ENCODE peak calls at places on chromosomes 3 and 15, in four cellular contexts. M, Y, A and T are unnamed samples.

GRCh38 chr3:100374521-100374920 is 26.4 kb downstream of the TOMM70 start:
- DNase-seq in M (no peak), Y (no peak), A (no peak), T (no peak)

GRCh38 chr3:65955792-65956477 is 82.8 kb downstream of the MAGI1 start:
- DNase-seq in M (no peak), Y (no peak), A (peak), T (no peak)

GRCh38 chr3:9224490-9224889 is 25.0 kb downstream of the SRGAP3 start:
- DNase-seq in M (peak), Y (no peak), A (no peak), T (no peak)

GRCh38 chr3:179969525-179969924 is 67.2 kb downstream of the PEX5L start:
- DNase-seq in M (no peak), Y (no peak), A (no peak), T (no peak)

GRCh38 chr3:194869482-194870169 is 183.9 kb downstream of the FAM43A start:
- DNase-seq in M (no peak), Y (no peak), A (no peak), T (no peak)

GRCh38 chr3:179956416-179956830 is 80.3 kb downstream of the PEX5L start:
- DNase-seq in M (peak), Y (no peak), A (no peak), T (no peak)

GRCh38 chr15:64334530-64334929 is 21.4 kb downstream of the CSNK1G1 start:
- DNase-seq in M (no peak), Y (no peak), A (peak), T (no peak)

GRCh38 chr3:126463521-126463920 is 12.2 kb downstream of the ZXDC start:
- DNase-seq in M (no peak), Y (no peak), A (no peak), T (no peak)

GRCh38 chr15:65311760-65312159 is 7.3 kb downstream of the RNU5B-1 start:
- DNase-seq in M (no peak), Y (no peak), A (no peak), T (no peak)

GRCh38 chr3:180804871-180805430 is 107.5 kb upstream of the FXR1 start:
- DNase-seq in M (no peak), Y (no peak), A (no peak), T (no peak)

GRCh38 chr3:63791974-63792373 is 27.1 kb upstream of the C3orf49 start:
- DNase-seq in M (no peak), Y (no peak), A (peak), T (peak)

GRCh38 chr3:151198849-151199248 is 4.2 kb downstream of the GPR171 start:
- DNase-seq in M (no peak), Y (no peak), A (no peak), T (no peak)